ENCODE peak calls at places on chromosomes 1 and 21, in ten cellular contexts. Q, N, F, E, A, Z, V, S, H and U are unnamed samples.

GRCh38 chr1:43359696-43360095 is 915 bp downstream of the CDC20 start:
- DNase-seq in Q (no peak), N (no peak), F (peak), E (no peak), A (peak), Z (no peak), V (no peak), S (no peak), H (no peak), U (no peak)

GRCh38 chr1:174258148-174258550 is 98.8 kb downstream of the RABGAP1L start:
- DNase-seq in Q (peak), N (peak), F (peak), E (peak), A (peak), Z (peak), V (no peak), S (peak), H (peak), U (peak)

GRCh38 chr1:231883382-231883781 is 256.8 kb downstream of the DISC1 start:
- DNase-seq in Q (no peak), N (no peak), F (no peak), E (no peak), A (no peak), Z (no peak), V (no peak), S (no peak), H (no peak), U (no peak)

GRCh38 chr1:214566158-214567104 is 15.0 kb upstream of the PTPN14 start:
- DNase-seq in Q (no peak), N (no peak), F (peak), E (no peak), A (peak), Z (no peak), V (no peak), S (no peak), H (peak), U (peak)

GRCh38 chr1:43719063-43719462 is 11.7 kb downstream of the ST3GAL3 start:
- DNase-seq in Q (no peak), N (peak), F (no peak), E (no peak), A (no peak), Z (no peak), V (no peak), S (no peak), H (no peak), U (no peak)

GRCh38 chr1:116356673-116357072 is 16.4 kb upstream of the ATP1A1 start:
- DNase-seq in Q (no peak), N (no peak), F (no peak), E (no peak), A (no peak), Z (no peak), V (no peak), S (no peak), H (no peak), U (no peak)

GRCh38 chr1:171909711-171910110 is 68.4 kb downstream of the DNM3 start:
- DNase-seq in Q (peak), N (no peak), F (no peak), E (no peak), A (no peak), Z (no peak), V (no peak), S (no peak), H (peak), U (no peak)

GRCh38 chr1:201229095-201229494 is 38.5 kb downstream of the IGFN1 start:
- DNase-seq in Q (no peak), N (no peak), F (no peak), E (no peak), A (peak), Z (no peak), V (no peak), S (peak), H (no peak), U (no peak)

GRCh38 chr21:45294509-45295291 is 7.0 kb upstream of the POFUT2 start:
- DNase-seq in Q (peak), N (peak), F (peak), E (peak), A (peak), Z (no peak), V (peak), S (peak), H (peak), U (no peak)

GRCh38 chr1:53508991-53509663 is 49.9 kb downstream of the DMRTB1 start:
- DNase-seq in Q (no peak), N (peak), F (peak), E (no peak), A (peak), Z (no peak), V (no peak), S (no peak), H (no peak), U (no peak)

GRCh38 chr1:209823143-209824041 is 4.4 kb upstream of the UTP25 start:
- DNase-seq in Q (peak), N (peak), F (peak), E (no peak), A (peak), Z (peak), V (no peak), S (no peak), H (peak), U (peak)

GRCh38 chr1:153803479-153804056 is 28.4 kb downstream of the SLC27A3 start:
- DNase-seq in Q (no peak), N (no peak), F (no peak), E (no peak), A (no peak), Z (no peak), V (no peak), S (peak), H (no peak), U (no peak)

GRCh38 chr1:54971317-54971791 is 9.1 kb upstream of the TMEM61 start:
- DNase-seq in Q (no peak), N (no peak), F (peak), E (no peak), A (peak), Z (no peak), V (no peak), S (no peak), H (peak), U (peak)

GRCh38 chr1:158793604-158794003 is 12.6 kb upstream of the OR6N2 start:
- DNase-seq in Q (no peak), N (peak), F (no peak), E (no peak), A (no peak), Z (no peak), V (no peak), S (no peak), H (no peak), U (no peak)